ENCODE peak calls at places on chromosomes 6 and 20, in six cellular contexts. I is right lobe of liver, K is gastrocnemius medialis, X is IMR-90, D is heart left ventricle, Q is testis. S is an unnamed sample.

GRCh38 chr6:77561768-77562314 is 91.0 kb upstream of the MEI4 start:
- DNase-seq in Q (no peak), I (no peak), X (no peak), K (no peak), D (no peak), S (no peak)

GRCh38 chr6:119052292-119052889 is 26.1 kb downstream of the FAM184A start:
- DNase-seq in D (no peak), I (no peak), X (no peak), Q (no peak), K (no peak), S (no peak)

GRCh38 chr20:24610341-24611115 is 141.1 kb downstream of the SYNDIG1 start:
- DNase-seq in Q (no peak), I (no peak), K (no peak), X (no peak), D (no peak), S (no peak)

GRCh38 chr6:129593233-129593564 is 116.8 kb downstream of the ARHGAP18 start:
- DNase-seq in D (no peak), K (no peak), X (peak), I (no peak), Q (no peak), S (no peak)

GRCh38 chr6:108463789-108464188 is 96.9 kb upstream of the FOXO3 start:
- DNase-seq in I (no peak), K (no peak), D (peak), Q (no peak), X (no peak), S (no peak)

GRCh38 chr6:47376930-47377329 is 67.2 kb upstream of the TNFRSF21 start:
- DNase-seq in I (no peak), Q (no peak), X (no peak), D (no peak), K (no peak), S (no peak)

GRCh38 chr6:105431226-105431625 is 28.3 kb upstream of the PREP start:
- DNase-seq in K (no peak), D (no peak), Q (no peak), X (peak), I (no peak), S (no peak)

GRCh38 chr6:109055771-109056235 is 38.8 kb downstream of the SESN1 start:
- DNase-seq in Q (no peak), X (peak), K (no peak), I (no peak), D (no peak), S (no peak)

GRCh38 chr6:40477246-40478126 is 109.7 kb downstream of the LRFN2 start:
- DNase-seq in K (no peak), D (no peak), X (no peak), I (no peak), Q (no peak), S (no peak)

GRCh38 chr20:46260936-46261454 is 47.3 kb downstream of the CDH22 start:
- DNase-seq in I (no peak), K (no peak), D (no peak), Q (no peak), X (no peak), S (no peak)

GRCh38 chr6:56046576-56046975 is 171.2 kb upstream of the BMP5 start:
- DNase-seq in D (peak), X (peak), Q (no peak), I (peak), K (no peak), S (peak)

GRCh38 chr20:50378170-50379000 is 131.8 kb upstream of the PTPN1 start:
- DNase-seq in K (peak), X (peak), Q (no peak), I (peak), D (no peak), S (no peak)
- H3K4me3 ChIP-seq in K (peak), X (no peak), Q (no peak), I (no peak), D (peak), S (peak)

GRCh38 chr6:26103770-26104456 is 16.7 kb downstream of the HFE start:
- DNase-seq in K (peak), I (peak), D (peak), X (peak), Q (peak), S (peak)
- TF ChIP-seq CTCF in K (peak), I (peak), D (peak), X (peak), Q (peak), S (peak)

DNA sequence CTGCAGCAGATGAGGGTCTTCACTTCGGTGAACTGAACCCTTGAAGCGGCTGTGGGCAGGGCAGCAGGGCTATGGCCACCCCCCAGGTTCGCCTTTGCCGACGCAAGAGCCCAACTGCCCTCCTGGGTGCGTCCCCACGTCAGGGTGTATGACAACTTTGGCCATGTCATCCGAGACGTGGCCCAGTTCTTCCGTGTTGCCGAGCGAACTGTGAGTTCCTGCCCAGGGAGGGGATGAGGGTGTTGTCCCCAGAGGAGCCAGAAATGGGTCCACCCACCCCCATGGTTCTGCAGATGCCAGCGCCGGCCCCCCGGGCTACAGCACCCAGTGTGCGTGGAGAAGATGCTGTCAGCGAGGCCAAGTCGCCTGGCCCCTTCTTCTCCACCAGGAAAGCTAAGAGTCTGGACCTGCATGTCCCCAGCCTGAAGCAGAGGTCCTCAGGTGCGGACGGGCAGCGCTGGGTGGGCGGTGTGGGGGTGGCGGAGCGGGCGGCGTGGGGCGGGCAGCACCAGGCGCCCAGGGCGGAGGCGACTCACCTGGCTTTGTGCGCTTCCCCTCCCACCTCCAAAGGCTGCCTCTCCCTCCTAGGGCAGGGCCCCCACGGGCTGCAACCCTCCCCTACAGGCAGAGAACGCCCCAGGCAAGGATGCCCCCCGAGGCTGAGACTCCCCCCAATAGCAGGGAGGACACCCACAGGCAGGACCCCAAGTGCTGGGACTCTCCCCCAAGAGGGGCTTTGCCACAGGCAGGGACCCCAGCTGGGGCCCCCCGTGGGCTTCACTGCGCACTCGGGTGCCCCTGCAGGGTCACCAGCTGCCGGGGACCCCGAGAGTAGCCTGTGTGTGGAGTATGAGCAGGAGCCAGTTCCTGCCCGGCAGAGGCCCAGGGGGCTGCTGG is 6.2 kb upstream of the TNFRSF6B start:
- DNase-seq in I (peak), K (no peak), Q (no peak), D (no peak), X (no peak), S (no peak)
- TF ChIP-seq POLR2A in I (no peak), K (no peak), Q (no peak), D (no peak), X (no peak), S (no peak)

GRCh38 chr6:166251196-166251595 is 57.0 kb downstream of the PRR18 start:
- DNase-seq in I (no peak), K (no peak), Q (no peak), D (no peak), X (no peak), S (no peak)

GRCh38 chr6:166257911-166258318 is 50.3 kb downstream of the PRR18 start:
- DNase-seq in D (no peak), Q (no peak), X (no peak), K (no peak), I (no peak), S (no peak)

GRCh38 chr6:166251655-166252054 is 56.5 kb downstream of the PRR18 start:
- DNase-seq in I (no peak), Q (no peak), D (no peak), K (no peak), X (no peak), S (no peak)

GRCh38 chr6:166252601-166253000 is 55.6 kb downstream of the PRR18 start:
- DNase-seq in I (no peak), Q (no peak), D (no peak), K (no peak), X (no peak), S (no peak)

GRCh38 chr6:166253277-166254229 is 54.6 kb downstream of the PRR18 start:
- DNase-seq in I (peak), X (no peak), Q (no peak), D (no peak), K (no peak), S (no peak)
- H3K4me3 ChIP-seq in I (peak), X (no peak), Q (peak), D (peak), K (peak), S (peak)

DNA sequence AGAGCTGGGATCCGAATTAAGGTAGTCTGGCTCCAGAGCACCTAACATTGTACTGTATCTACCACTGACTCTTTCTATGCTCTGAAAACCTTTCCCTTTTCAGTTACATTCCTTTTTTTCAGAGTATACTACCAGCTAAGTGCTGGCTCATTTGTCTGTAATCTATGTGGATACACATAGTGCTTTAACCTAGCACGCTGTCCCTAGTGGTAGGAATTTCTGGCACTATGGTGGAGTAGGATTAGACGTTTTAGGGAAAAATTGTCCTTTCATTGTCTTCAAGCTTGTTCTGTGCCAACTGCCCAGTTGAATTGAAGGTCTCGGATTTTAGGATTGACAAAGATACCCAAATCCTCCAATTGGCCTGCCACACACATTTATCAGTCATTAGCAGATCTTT is 259.1 kb upstream of the FERMT1 start:
- DNase-seq in K (no peak), I (no peak), D (no peak), X (peak), Q (no peak), S (no peak)
- TF ChIP-seq CTCF in K (no peak), I (peak), D (peak), X (peak), Q (peak), S (no peak)

GRCh38 chr6:7143161-7143974 is 35.6 kb downstream of the RREB1 start:
- DNase-seq in Q (peak), X (no peak), I (no peak), D (no peak), K (no peak), S (no peak)
- TF ChIP-seq POLR2A in Q (no peak), X (no peak), I (no peak), D (no peak), K (no peak), S (no peak)

S was measured in breast epithelium.